ENCODE peak calls at places on chromosomes 11 and 22, in four cellular contexts. A, Z, C and W are unnamed samples.

GRCh38 chr11:71948314-71949027 is 19.6 kb downstream of the RNF121 start:
- DNase-seq in C (no peak), A (no peak), Z (no peak), W (no peak)

GRCh38 chr22:26812731-26813130 is 155.3 kb downstream of the MIAT start:
- DNase-seq in Z (no peak), A (no peak), C (no peak), W (peak; percentile 33)

GRCh38 chr11:2933376-2934056 is 4.3 kb upstream of the PHLDA2 start:
- DNase-seq in Z (peak; percentile 60), C (peak; percentile 90), A (peak; percentile 84), W (peak; percentile 88)

GRCh38 chr22:37169412-37169811 is 18.6 kb downstream of the C1QTNF6 start:
- DNase-seq in A (no peak), C (no peak), Z (no peak), W (no peak)

GRCh38 chr22:26483043-26483438 is 542 bp downstream of the HPS4 start:
- DNase-seq in Z (no peak), C (no peak), A (no peak), W (no peak)

GRCh38 chr11:130192845-130193267 is 33.3 kb downstream of the ST14 start:
- DNase-seq in Z (no peak), C (no peak), A (no peak), W (no peak)

GRCh38 chr22:30444632-30445437 is 19.3 kb downstream of the MTFP1 start:
- DNase-seq in Z (no peak), A (peak; percentile 53), C (peak; percentile 36), W (peak; percentile 44)

GRCh38 chr22:23534201-23534850 is 45.8 kb downstream of the IGLL1 start:
- DNase-seq in C (no peak), A (no peak), Z (no peak), W (no peak)

GRCh38 chr11:75239551-75240290 is 853 bp upstream of the TPBGL start:
- DNase-seq in C (no peak), Z (no peak), A (no peak), W (no peak)

GRCh38 chr22:46012182-46012880 is 35.4 kb upstream of the WNT7B start:
- DNase-seq in Z (peak; percentile 21), A (no peak), C (no peak), W (no peak)

GRCh38 chr11:10205928-10206327 is 88.1 kb downstream of the SBF2 start:
- DNase-seq in Z (no peak), A (no peak), C (no peak), W (no peak)

GRCh38 chr22:44746061-44746789 is 6.2 kb upstream of the ARHGAP8 start:
- DNase-seq in A (no peak), C (no peak), Z (no peak), W (no peak)

GRCh38 chr22:44750481-44750880 is 1.9 kb upstream of the ARHGAP8 start:
- DNase-seq in Z (no peak), C (no peak), A (no peak), W (no peak)

GRCh38 chr22:44748524-44748923 is 3.9 kb upstream of the ARHGAP8 start:
- DNase-seq in A (no peak), Z (no peak), C (no peak), W (no peak)

GRCh38 chr22:44743804-44744211 is 8.6 kb upstream of the ARHGAP8 start:
- DNase-seq in A (no peak), Z (no peak), C (no peak), W (peak; percentile 18)

GRCh38 chr22:44746836-44747519 is 5.4 kb upstream of the ARHGAP8 start:
- DNase-seq in A (no peak), C (no peak), Z (no peak), W (no peak)
- H3K4me3 ChIP-seq in A (no peak overlapping the region), C (no peak overlapping the region), Z (no peak overlapping the region), W (no peak overlapping the region)

GRCh38 chr11:64691543-64691942 is 31.5 kb downstream of the NRXN2 start:
- DNase-seq in Z (no peak), C (no peak), A (no peak), W (no peak)
- TF ChIP-seq CTCF in Z (no peak), C (no peak), A (no peak), W (no peak)

GRCh38 chr11:65576867-65577755 is 1.3 kb downstream of the EHBP1L1 start:
- DNase-seq in A (peak; percentile 90), C (peak; percentile 85), Z (peak; percentile 76), W (peak; percentile 65)
- H3K4me3 ChIP-seq in A (peak overlapping the region; percentile 81), C (peak overlapping the region; percentile 81), Z (peak overlapping the region; percentile 88), W (peak overlapping the region; percentile 75)

GRCh38 chr11:122048401-122048800 is 67.6 kb downstream of the BLID start:
- DNase-seq in C (no peak), Z (no peak), A (no peak), W (no peak)

GRCh38 chr11:122044086-122044485 is 71.9 kb downstream of the BLID start:
- DNase-seq in Z (no peak), A (no peak), C (no peak), W (no peak)

GRCh38 chr11:122045181-122045586 is 70.8 kb downstream of the BLID start:
- DNase-seq in C (no peak), Z (no peak), A (no peak), W (peak; percentile 86)

GRCh38 chr11:122046846-122047245 is 69.2 kb downstream of the BLID start:
- DNase-seq in A (no peak), Z (no peak), C (no peak), W (peak; percentile 86)

DNA sequence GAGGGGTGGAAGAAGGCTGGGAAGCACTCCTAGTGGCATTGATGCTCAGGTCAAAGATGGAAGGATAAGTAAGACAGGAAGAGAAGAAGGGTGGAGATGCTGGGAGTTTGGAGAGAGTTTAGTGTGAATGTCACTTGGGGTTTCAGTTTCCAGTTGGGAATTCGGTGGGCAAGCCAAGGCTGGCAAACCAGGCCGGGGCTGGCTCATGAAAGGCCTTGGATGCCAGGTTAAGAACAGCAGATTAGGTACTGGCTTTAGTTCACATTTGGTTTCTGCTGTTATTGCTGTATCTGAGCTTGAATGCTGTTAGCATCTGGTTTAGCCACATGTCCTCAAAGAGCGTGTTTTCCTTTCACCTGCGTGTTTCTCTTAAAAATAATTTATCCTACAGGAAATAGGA is 69.6 kb downstream of the BLID start:
- DNase-seq in C (no peak), Z (no peak), A (no peak), W (no peak)
- TF ChIP-seq CTCF in C (no peak), Z (no peak), A (no peak), W (no peak)